ENCODE peak calls at places on chromosomes 6 and 20, in four cellular contexts. C is kidney glomerular epithelial cell, W is T-helper 2 cell, O is activated gamma-delta T cell treated with Interleukin-2 at 50 U/mL for 16 hours. S is an unnamed sample.

GRCh38 chr20:36074983-36075382 is 79.6 kb upstream of the EPB41L1 start:
- DNase-seq in C (no peak), W (no peak), O (no peak), S (no peak)

GRCh38 chr20:2005831-2006426 is 12.1 kb upstream of the PDYN start:
- DNase-seq in C (peak; percentile 60), W (peak; percentile 55), O (peak; percentile 50), S (no peak)

GRCh38 chr6:111743859-111744692 is 129.2 kb downstream of the FYN start:
- DNase-seq in C (no peak), W (no peak), O (no peak), S (no peak)

GRCh38 chr20:428658-429200 is 20.6 kb downstream of the RBCK1 start:
- DNase-seq in C (no peak), W (no peak), O (no peak), S (no peak)

GRCh38 chr6:24358219-24358821 is 461 bp upstream of the DCDC2 start:
- DNase-seq in C (no peak), W (no peak), O (no peak), S (no peak)

GRCh38 chr6:6886160-6886885 is 221.4 kb upstream of the RREB1 start:
- DNase-seq in C (no peak), W (no peak), O (no peak), S (peak; percentile 21)

GRCh38 chr20:63431944-63432343 is 40.5 kb downstream of the KCNQ2 start:
- DNase-seq in C (no peak), W (no peak), O (no peak), S (no peak)

GRCh38 chr20:49668181-49668877 is 45.3 kb downstream of the B4GALT5 start:
- DNase-seq in C (peak; percentile 26), W (peak; percentile 94), O (peak; percentile 74), S (no peak)

GRCh38 chr6:170456886-170457698 is 96.0 kb downstream of the PSMB1 start:
- DNase-seq in C (no peak), W (no peak), O (no peak), S (no peak)

GRCh38 chr20:56978475-56978874 is 288.0 kb downstream of the BMP7 start:
- DNase-seq in C (no peak), W (no peak), O (no peak), S (no peak)

GRCh38 chr6:112683926-112684325 is 336.8 kb downstream of the RFPL4B start:
- DNase-seq in C (peak; percentile 82), W (no peak), O (no peak), S (no peak)

GRCh38 chr6:33213166-33213988 is 5.1 kb downstream of the RING1 start:
- DNase-seq in C (peak; percentile 13), W (no peak), O (no peak), S (no peak)

GRCh38 chr20:2156666-2157624 is 55.3 kb downstream of the STK35 start:
- DNase-seq in C (no peak), W (no peak), O (no peak), S (no peak)

GRCh38 chr6:34281702-34282334 is 33.0 kb upstream of the SMIM29 start:
- DNase-seq in C (no peak), W (no peak), O (no peak), S (no peak)